ENCODE peak calls at places on chromosomes 12 and 14, in ten cellular contexts. E, S, H, C, M, N, K, T, Y and O are unnamed samples.
A peak's percentile ranks its signal among the peaks of the same experiment; 100 is the strongest.

GRCh38 chr12:121799842-121800693 is 3.7 kb upstream of the SETD1B start:
- DNase-seq in C (peak; percentile 76), N (peak; percentile 97), M (peak; percentile 74), Y (peak; percentile 88), K (peak; percentile 91), E (peak; percentile 69), H (peak; percentile 91), S (no peak), T (peak; percentile 91), O (peak; percentile 69)

GRCh38 chr12:80837342-80837978 is 100.3 kb downstream of the LIN7A start:
- DNase-seq in E (peak; percentile 52), K (peak; percentile 53), N (no peak), H (no peak), T (no peak), S (no peak), M (no peak), C (peak; percentile 25), Y (no peak), O (no peak)

GRCh38 chr14:68675233-68675577 is 117.7 kb downstream of the ZFP36L1 start:
- DNase-seq in M (no peak), H (no peak), K (no peak), E (no peak), Y (no peak), T (no peak), S (no peak), N (no peak), C (no peak), O (no peak)

GRCh38 chr12:26683443-26683842 is 149.6 kb downstream of the ITPR2 start:
- DNase-seq in Y (no peak), E (no peak), H (no peak), M (no peak), C (no peak), S (no peak), N (no peak), K (no peak), T (no peak), O (no peak)

GRCh38 chr14:48261436-48261835 is 586.0 kb upstream of the MDGA2 start:
- DNase-seq in M (no peak), S (no peak), C (no peak), N (no peak), E (no peak), T (no peak), K (no peak), Y (no peak), H (no peak), O (no peak)

GRCh38 chr12:47277972-47278448 is 198.3 kb upstream of the AMIGO2 start:
- DNase-seq in N (no peak), H (no peak), E (peak; percentile 44), C (peak; percentile 81), T (peak; percentile 58), K (peak; percentile 98), M (no peak), Y (no peak), S (no peak), O (no peak)

GRCh38 chr12:113850309-113851056 is 115.6 kb downstream of the RBM19 start:
- DNase-seq in T (no peak), C (no peak), Y (no peak), H (no peak), N (peak; percentile 88), K (no peak), S (no peak), M (no peak), E (no peak), O (peak; percentile 70)

GRCh38 chr12:2891240-2892053 is 756 bp downstream of the TULP3 start:
- DNase-seq in K (peak; percentile 64), N (peak; percentile 75), M (peak; percentile 19), Y (peak; percentile 19), S (no peak), H (peak; percentile 54), T (no peak), E (peak; percentile 60), C (peak; percentile 46), O (peak; percentile 79)